ENCODE peak calls at places on chromosome 1, in four cellular contexts. P is kidney; T is CD4-positive, CD25-positive, alpha-beta regulatory T cell; G is thoracic aorta. R is an unnamed sample. For H3K4me1, the result is how much of the 10 kb centered on the place peaks cover.

GRCh38 chr1:12556368-12556930 is 61.6 kb downstream of the DHRS3 start:
- DNase-seq in P (no peak), T (no peak), G (no peak), R (no peak)

GRCh38 chr1:232904566-232904965 is 45.8 kb upstream of the NTPCR start:
- DNase-seq in P (no peak), T (peak), G (no peak), R (peak)

GRCh38 chr1:17439250-17440073 is at the start of gene RCC2:
- DNase-seq in P (peak), T (peak), G (no peak), R (peak)

GRCh38 chr1:28553229-28553930 is 495 bp downstream of the TRNAU1AP start:
- DNase-seq in P (peak), T (peak), G (no peak), R (peak)

GRCh38 chr1:22262583-22262982 is 119.7 kb upstream of the WNT4 start:
- DNase-seq in P (no peak), T (peak), G (no peak), R (no peak)

GRCh38 chr1:76961181-76961580 is 93.9 kb downstream of the ST6GALNAC5 start:
- DNase-seq in P (no peak), T (no peak), G (no peak), R (no peak)

GRCh38 chr1:209409786-209410185 is 173.7 kb upstream of the CAMK1G start:
- DNase-seq in P (no peak), T (no peak), G (no peak), R (peak)

GRCh38 chr1:117181630-117182041 is 29.1 kb downstream of the VTCN1 start:
- DNase-seq in P (no peak), T (no peak), G (no peak), R (no peak)

GRCh38 chr1:230682274-230682673 is 31.6 kb downstream of the AGT start:
- DNase-seq in P (no peak), T (no peak), G (no peak), R (peak)

GRCh38 chr1:2544875-2545638 is 11.1 kb upstream of the TNFRSF14 start:
- DNase-seq in P (no peak), T (no peak), G (no peak), R (no peak)

GRCh38 chr1:2544093-2544874 is 11.9 kb upstream of the TNFRSF14 start:
- DNase-seq in P (no peak), T (no peak), G (no peak), R (no peak)

GRCh38 chr1:2542262-2542915 is 12.3 kb upstream of the HES5 start:
- DNase-seq in P (no peak), T (no peak), G (no peak), R (no peak)

GRCh38 chr1:2541619-2542246 is 11.7 kb upstream of the HES5 start:
- DNase-seq in P (no peak), T (no peak), G (no peak), R (no peak)

GRCh38 chr1:2543543-2544092 is 12.6 kb upstream of the TNFRSF14 start:
- DNase-seq in P (no peak), T (peak), G (no peak), R (no peak)
- H3K4me1 ChIP-seq in P (under half), T (under half), G (under half), R (under half)

GRCh38 chr1:207401578-207401977 is 52.5 kb upstream of the CR2 start:
- DNase-seq in P (no peak), T (no peak), G (no peak), R (no peak)
- H3K4me1 ChIP-seq in P (under half), T (under half), G (under half), R (under half)

GRCh38 chr1:87329756-87330200 is 1.1 kb downstream of the LMO4 start:
- DNase-seq in P (no peak), T (peak), G (no peak), R (peak)
- H3K4me1 ChIP-seq in P (under half), T (under half), G (under half), R (under half)

GRCh38 chr1:200535605-200536004 is 84.9 kb downstream of the KIF14 start:
- DNase-seq in P (no peak), T (peak), G (no peak), R (peak)
- H3K4me1 ChIP-seq in P (under half), T (under half), G (under half), R (under half)

DNA sequence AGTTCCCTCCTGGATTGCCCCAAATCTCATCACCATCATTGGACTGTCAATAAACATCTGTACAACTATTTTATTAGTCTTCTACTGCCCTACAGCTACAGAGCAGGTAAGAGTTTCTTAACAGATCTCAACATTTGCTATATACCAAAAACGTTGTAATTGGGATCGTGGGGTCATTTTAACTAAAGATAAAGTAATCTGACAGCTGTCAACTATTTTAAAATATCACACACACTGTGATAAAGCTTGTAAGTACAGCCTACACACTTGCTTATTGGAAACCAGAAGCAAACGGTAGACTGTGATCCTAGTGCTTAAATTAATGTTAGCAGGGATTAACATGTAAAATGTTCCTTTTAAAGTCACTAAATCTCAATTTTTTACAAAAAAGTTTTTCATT is 7.9 kb downstream of the CEPT1 start:
- DNase-seq in P (no peak), T (no peak), G (no peak), R (no peak)
- H3K4me1 ChIP-seq in P (under half), T (under half), G (under half), R (under half)

GRCh38 chr1:64543831-64544230 is 73.9 kb downstream of the CACHD1 start:
- DNase-seq in P (no peak), T (no peak), G (no peak), R (no peak)
- H3K4me1 ChIP-seq in P (under half), T (under half), G (under half), R (under half)